ENCODE peak calls at places on chromosome 20, in nine cellular contexts. C, Y, W, X, R, M, E, T and N are unnamed samples.

GRCh38 chr20:58308680-58309527 is 611 bp upstream of the RAB22A start:
- DNase-seq in R (peak; percentile 55), M (peak; percentile 66), Y (peak; percentile 54), T (peak; percentile 63), E (peak; percentile 46), W (peak; percentile 23), X (peak; percentile 81), C (peak; percentile 66), N (peak; percentile 34)

GRCh38 chr20:11686900-11687543 is 230.7 kb upstream of the BTBD3 start:
- DNase-seq in E (peak; percentile 1), Y (no peak), T (no peak), R (no peak), X (peak; percentile 37), W (peak; percentile 74), C (no peak), M (no peak), N (no peak)

GRCh38 chr20:51800769-51801219 is 1.5 kb downstream of the SALL4 start:
- DNase-seq in E (no peak), W (peak; percentile 39), T (no peak), R (no peak), M (no peak), C (no peak), Y (peak; percentile 28), X (no peak), N (no peak)

GRCh38 chr20:13002256-13002655 is 6.5 kb upstream of the SPTLC3 start:
- DNase-seq in W (no peak), X (no peak), E (no peak), M (no peak), T (no peak), Y (no peak), R (no peak), C (no peak), N (no peak)

GRCh38 chr20:56628873-56629463 is at the start of gene TFAP2C:
- DNase-seq in M (peak; percentile 33), Y (peak; percentile 89), E (no peak), C (peak; percentile 30), X (peak; percentile 46), T (no peak), W (peak; percentile 86), R (peak; percentile 89), N (no peak)

GRCh38 chr20:59805266-59805665 is 128.2 kb downstream of the SYCP2 start:
- DNase-seq in M (no peak), C (no peak), T (no peak), X (no peak), R (no peak), E (no peak), W (no peak), Y (no peak), N (peak; percentile 2)

GRCh38 chr20:20452254-20452676 is 84.4 kb downstream of the INSM1 start:
- DNase-seq in M (peak; percentile 25), C (no peak), E (peak; percentile 78), T (peak; percentile 45), Y (no peak), X (peak; percentile 32), R (peak; percentile 31), W (peak; percentile 53), N (peak; percentile 14)

GRCh38 chr20:59573837-59574236 is 30.5 kb upstream of the PHACTR3 start:
- DNase-seq in Y (no peak), E (no peak), C (no peak), T (no peak), M (no peak), R (no peak), W (no peak), X (no peak), N (no peak)

GRCh38 chr20:55888655-55889054 is 116.7 kb downstream of the CBLN4 start:
- DNase-seq in E (no peak), Y (no peak), C (no peak), R (no peak), T (no peak), M (no peak), X (no peak), W (peak; percentile 6), N (no peak)

GRCh38 chr20:62655291-62656204 is 13.2 kb downstream of the SLCO4A1 start:
- DNase-seq in M (no peak), T (no peak), Y (no peak), C (no peak), W (no peak), E (no peak), X (peak; percentile 79), R (no peak), N (no peak)

GRCh38 chr20:25313608-25314007 is 65.7 kb downstream of the PYGB start:
- DNase-seq in C (no peak), Y (no peak), X (no peak), M (no peak), R (no peak), T (no peak), E (no peak), W (no peak), N (no peak)

GRCh38 chr20:47174844-47175243 is 181.7 kb downstream of the ZMYND8 start:
- DNase-seq in X (no peak), M (no peak), C (no peak), T (no peak), E (no peak), R (no peak), Y (no peak), W (no peak), N (no peak)

GRCh38 chr20:47167846-47168245 is 188.7 kb downstream of the ZMYND8 start:
- DNase-seq in X (no peak), C (no peak), R (no peak), M (no peak), T (no peak), Y (no peak), W (no peak), E (no peak), N (no peak)

GRCh38 chr20:47173596-47174216 is 182.8 kb downstream of the ZMYND8 start:
- DNase-seq in E (no peak), R (no peak), W (no peak), X (no peak), C (no peak), Y (no peak), T (no peak), M (no peak), N (no peak)

GRCh38 chr20:47175501-47175900 is 181.0 kb downstream of the ZMYND8 start:
- DNase-seq in X (no peak), E (no peak), Y (no peak), R (no peak), T (no peak), W (no peak), M (no peak), C (no peak), N (no peak)

DNA sequence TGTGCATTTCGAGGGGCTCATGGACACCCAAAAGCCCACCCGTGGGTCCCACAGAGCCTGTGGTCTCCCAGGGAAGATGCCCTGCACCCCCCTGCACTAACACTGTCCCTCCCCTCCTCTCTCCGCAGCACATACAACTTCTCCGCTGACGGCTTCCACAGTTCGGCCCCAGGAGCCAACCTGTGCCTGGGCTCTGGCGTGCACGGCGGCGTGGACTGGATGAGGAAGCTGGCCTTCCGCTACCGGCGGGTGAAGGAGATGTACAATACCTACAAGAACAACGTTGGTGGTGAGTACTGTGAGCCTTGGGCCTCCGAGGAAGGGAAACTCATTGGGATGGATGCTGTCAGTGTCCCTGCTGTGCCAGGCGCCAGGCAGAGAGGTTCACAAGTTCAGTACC is 183.9 kb downstream of the ZMYND8 start:
- DNase-seq in E (no peak), M (no peak), Y (no peak), W (no peak), X (no peak), T (no peak), C (no peak), R (no peak), N (no peak)
- TF ChIP-seq POLR2A in E (no peak), M (no peak), Y (no peak), W (no peak), X (no peak), T (no peak), C (no peak), R (no peak), N (no peak)

DNA sequence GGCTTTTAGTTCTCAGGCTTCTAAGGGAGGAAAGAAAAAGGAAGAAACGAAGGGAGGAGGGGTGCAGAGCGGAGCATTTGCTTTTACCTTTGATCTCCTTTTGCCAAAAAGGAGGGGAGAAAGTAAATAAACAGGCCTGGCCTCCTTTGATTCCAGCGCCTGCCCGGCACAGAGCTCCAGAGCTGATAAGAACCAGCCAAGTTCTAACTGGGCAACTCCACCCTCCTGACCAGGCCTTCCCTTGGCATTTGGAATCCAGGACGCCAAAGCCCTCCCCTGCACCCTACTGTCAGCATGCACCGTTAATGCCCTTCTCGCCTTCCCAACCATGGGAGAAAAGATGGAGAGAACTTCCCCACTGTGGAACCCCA is 120.8 kb upstream of the PTPN1 start:
- DNase-seq in E (no peak), R (no peak), C (no peak), X (no peak), W (peak; percentile 86), T (no peak), Y (no peak), M (no peak), N (no peak)
- TF ChIP-seq POLR2A in E (no peak), R (no peak), C (no peak), X (no peak), W (no peak), T (no peak), Y (no peak), M (no peak), N (no peak)

DNA sequence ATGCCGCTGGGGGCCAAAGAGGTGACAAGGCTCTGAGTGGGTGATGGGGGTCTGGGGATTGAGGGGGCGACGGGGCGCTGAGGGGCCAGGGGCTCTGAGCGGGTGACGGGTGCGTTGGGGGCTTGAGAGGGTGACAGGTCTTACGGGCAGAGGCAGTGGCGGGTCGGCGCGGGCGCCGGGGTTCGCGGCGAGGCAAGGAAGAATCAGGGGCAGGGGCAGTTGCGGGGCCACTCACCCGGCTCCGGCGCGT is 146 bp downstream of the ZNFX1 start:
- DNase-seq in T (no peak), E (no peak), M (no peak), Y (no peak), R (no peak), C (no peak), W (no peak), X (no peak), N (no peak)
- TF ChIP-seq POLR2A in T (peak; percentile 55), E (no peak), M (peak; percentile 44), Y (no peak), R (no peak), C (peak; percentile 85), W (no peak), X (no peak), N (no peak)

GRCh38 chr20:52983726-52984450 is 11.7 kb downstream of the TSHZ2 start:
- DNase-seq in Y (no peak), R (no peak), T (no peak), W (no peak), C (no peak), M (no peak), X (no peak), E (no peak), N (no peak)

GRCh38 chr20:52984451-52984810 is 12.3 kb downstream of the TSHZ2 start:
- DNase-seq in E (no peak), C (no peak), R (no peak), X (no peak), W (no peak), T (no peak), M (no peak), Y (no peak), N (no peak)

GRCh38 chr20:52981051-52981450 is 8.9 kb downstream of the TSHZ2 start:
- DNase-seq in T (no peak), X (no peak), M (no peak), W (no peak), Y (no peak), R (no peak), E (no peak), C (no peak), N (no peak)

GRCh38 chr20:52987295-52987694 is 15.1 kb downstream of the TSHZ2 start:
- DNase-seq in X (no peak), E (no peak), T (no peak), C (no peak), Y (no peak), R (no peak), M (no peak), W (no peak), N (no peak)

GRCh38 chr20:52985687-52986086 is 13.5 kb downstream of the TSHZ2 start:
- DNase-seq in Y (no peak), E (no peak), W (no peak), M (no peak), R (no peak), C (no peak), X (no peak), T (no peak), N (no peak)
- TF ChIP-seq POLR2A in Y (no peak), E (no peak), W (no peak), M (no peak), R (no peak), C (no peak), X (no peak), T (no peak), N (no peak)